ENCODE peak calls at places on chromosomes 13 and 19, in five cellular contexts. One of them, this sample, is unnamed.

GRCh38 chr19:56538761-56539263 is at the start of gene ZFP28:
- DNase-seq in amniotic stem cell: no peak
- DNase-seq in pancreas: peak; percentile 79
- DNase-seq in neuronal stem cell: no peak
- DNase-seq in ELF-1: peak; percentile 64
- DNase-seq in this sample: no peak

GRCh38 chr19:30783936-30784335 is 411.8 kb downstream of the ZNF536 start:
- DNase-seq in pancreas: no peak
- DNase-seq in ELF-1: no peak
- DNase-seq in neuronal stem cell: no peak
- DNase-seq in amniotic stem cell: no peak
- DNase-seq in this sample: no peak

GRCh38 chr19:19628499-19629134 is 597 bp upstream of the LPAR2 start:
- DNase-seq in ELF-1: peak; percentile 78
- DNase-seq in neuronal stem cell: peak; percentile 79
- DNase-seq in amniotic stem cell: peak; percentile 40
- DNase-seq in pancreas: peak; percentile 73
- DNase-seq in this sample: no peak

GRCh38 chr13:38866649-38867048 is 124.0 kb downstream of the STOML3 start:
- DNase-seq in amniotic stem cell: no peak
- DNase-seq in ELF-1: no peak
- DNase-seq in neuronal stem cell: no peak
- DNase-seq in pancreas: no peak
- DNase-seq in this sample: no peak

GRCh38 chr19:4507150-4507452 is 11.2 kb downstream of the PLIN4 start:
- DNase-seq in amniotic stem cell: no peak
- DNase-seq in neuronal stem cell: no peak
- DNase-seq in pancreas: no peak
- DNase-seq in ELF-1: no peak
- DNase-seq in this sample: no peak

GRCh38 chr19:17681505-17682125 is 6.5 kb downstream of the UNC13A start:
- DNase-seq in ELF-1: peak; percentile 67
- DNase-seq in pancreas: no peak
- DNase-seq in amniotic stem cell: no peak
- DNase-seq in neuronal stem cell: no peak
- DNase-seq in this sample: no peak

GRCh38 chr13:46184277-46184699 is 2.3 kb upstream of the LCP1 start:
- DNase-seq in ELF-1: peak; percentile 78
- DNase-seq in neuronal stem cell: no peak
- DNase-seq in pancreas: no peak
- DNase-seq in amniotic stem cell: no peak
- DNase-seq in this sample: no peak

GRCh38 chr19:55041627-55042343 is 3.7 kb upstream of the GP6 start:
- DNase-seq in pancreas: no peak
- DNase-seq in neuronal stem cell: no peak
- DNase-seq in ELF-1: no peak
- DNase-seq in amniotic stem cell: no peak
- DNase-seq in this sample: no peak

GRCh38 chr19:5987077-5987818 is 9.3 kb upstream of the RANBP3 start:
- DNase-seq in neuronal stem cell: peak; percentile 71
- DNase-seq in ELF-1: peak; percentile 81
- DNase-seq in pancreas: peak; percentile 86
- DNase-seq in amniotic stem cell: peak; percentile 37
- DNase-seq in this sample: no peak

GRCh38 chr19:10952809-10953208 is 8.0 kb upstream of the SMARCA4 start:
- DNase-seq in pancreas: no peak
- DNase-seq in neuronal stem cell: no peak
- DNase-seq in ELF-1: peak; percentile 63
- DNase-seq in amniotic stem cell: no peak
- DNase-seq in this sample: no peak

GRCh38 chr19:12513531-12514061 is 29.0 kb upstream of the ZNF709 start:
- DNase-seq in ELF-1: no peak
- DNase-seq in amniotic stem cell: no peak
- DNase-seq in neuronal stem cell: no peak
- DNase-seq in pancreas: peak; percentile 29
- DNase-seq in this sample: no peak

GRCh38 chr13:60397693-60398437 is 845 bp downstream of the TDRD3 start:
- DNase-seq in pancreas: peak; percentile 56
- DNase-seq in ELF-1: peak; percentile 82
- DNase-seq in neuronal stem cell: peak; percentile 26
- DNase-seq in amniotic stem cell: peak; percentile 69
- DNase-seq in this sample: no peak

GRCh38 chr19:49690073-49690655 is 752 bp upstream of the CPT1C start:
- DNase-seq in ELF-1: peak; percentile 20
- DNase-seq in amniotic stem cell: no peak
- DNase-seq in neuronal stem cell: no peak
- DNase-seq in pancreas: no peak
- DNase-seq in this sample: no peak

GRCh38 chr13:43786766-43787517 is at the start of gene ENOX1:
- DNase-seq in pancreas: peak; percentile 53
- DNase-seq in amniotic stem cell: peak; percentile 83
- DNase-seq in ELF-1: peak; percentile 77
- DNase-seq in neuronal stem cell: peak; percentile 64
- DNase-seq in this sample: no peak

GRCh38 chr13:98326274-98326673 is 149.2 kb upstream of the RNF113B start:
- DNase-seq in pancreas: no peak
- DNase-seq in ELF-1: no peak
- DNase-seq in amniotic stem cell: no peak
- DNase-seq in neuronal stem cell: no peak
- DNase-seq in this sample: no peak

GRCh38 chr19:51821921-51822716 is 27.2 kb downstream of the FPR3 start:
- DNase-seq in ELF-1: no peak
- DNase-seq in amniotic stem cell: no peak
- DNase-seq in pancreas: no peak
- DNase-seq in neuronal stem cell: no peak
- DNase-seq in this sample: no peak

GRCh38 chr19:48506138-48506733 is 5.4 kb downstream of the LMTK3 start:
- DNase-seq in ELF-1: peak; percentile 59
- DNase-seq in neuronal stem cell: no peak
- DNase-seq in pancreas: no peak
- DNase-seq in amniotic stem cell: no peak
- DNase-seq in this sample: no peak

GRCh38 chr13:73216381-73216831 is 157.6 kb downstream of the KLF5 start:
- DNase-seq in amniotic stem cell: no peak
- DNase-seq in ELF-1: peak; percentile 17
- DNase-seq in pancreas: no peak
- DNase-seq in neuronal stem cell: no peak
- DNase-seq in this sample: no peak

GRCh38 chr19:3722443-3723109 is 14.4 kb downstream of the TJP3 start:
- DNase-seq in ELF-1: peak; percentile 94
- DNase-seq in neuronal stem cell: no peak
- DNase-seq in pancreas: peak; percentile 83
- DNase-seq in amniotic stem cell: no peak
- DNase-seq in this sample: no peak

GRCh38 chr13:92734068-92734467 is 492.5 kb upstream of the GPC6 start:
- DNase-seq in ELF-1: no peak
- DNase-seq in pancreas: no peak
- DNase-seq in neuronal stem cell: no peak
- DNase-seq in amniotic stem cell: no peak
- DNase-seq in this sample: no peak

This sample was measured in vagina.